ENCODE peak calls at places on chromosomes 3 and 15, in seven cellular contexts. B is GM06990, Y is GM20000, J is fibroblast of lung, A is ascending aorta, C is epithelial cell of esophagus, F is endodermal cell. I is an unnamed sample.

GRCh38 chr15:40222146-40222545 is 16.7 kb upstream of the PAK6 start:
- DNase-seq in B (no peak), Y (no peak), J (no peak), A (no peak), C (no peak), F (no peak), I (no peak)

GRCh38 chr3:126528800-126529541 is 5.0 kb downstream of the CHST13 start:
- DNase-seq in B (no peak), Y (no peak), J (no peak), A (no peak), C (peak), F (no peak), I (no peak)

GRCh38 chr3:125378762-125379161 is 3.6 kb upstream of the ZNF148 start:
- DNase-seq in B (no peak), Y (no peak), J (no peak), A (no peak), C (no peak), F (no peak), I (no peak)

GRCh38 chr15:94056314-94056713 is 175.0 kb upstream of the MCTP2 start:
- DNase-seq in B (no peak), Y (no peak), J (peak), A (no peak), C (no peak), F (no peak), I (no peak)

GRCh38 chr3:18827664-18828063 is 320.6 kb upstream of the KCNH8 start:
- DNase-seq in B (no peak), Y (no peak), J (no peak), A (no peak), C (no peak), F (no peak), I (no peak)

GRCh38 chr3:153159771-153160397 is 2.1 kb upstream of the RAP2B start:
- DNase-seq in B (no peak), Y (no peak), J (no peak), A (no peak), C (no peak), F (no peak), I (no peak)

GRCh38 chr3:155912574-155913190 is 42.2 kb downstream of the GMPS start:
- DNase-seq in B (no peak), Y (no peak), J (no peak), A (no peak), C (no peak), F (no peak), I (no peak)

GRCh38 chr3:39177708-39178332 is 14.6 kb downstream of the XIRP1 start:
- DNase-seq in B (peak), Y (peak), J (peak), A (peak), C (peak), F (peak), I (peak)

GRCh38 chr3:45367451-45367850 is 20.9 kb upstream of the LARS2 start:
- DNase-seq in B (no peak), Y (no peak), J (peak), A (no peak), C (peak), F (no peak), I (no peak)

GRCh38 chr3:129665024-129665768 is 58.7 kb upstream of the PLXND1 start:
- DNase-seq in B (no peak), Y (no peak), J (peak), A (no peak), C (peak), F (no peak), I (no peak)

GRCh38 chr3:37605754-37606153 is 255.9 kb upstream of the CTDSPL start:
- DNase-seq in B (no peak), Y (no peak), J (no peak), A (no peak), C (no peak), F (no peak), I (no peak)

GRCh38 chr15:78996876-78997275 is 52.0 kb upstream of the CTSH start:
- DNase-seq in B (no peak), Y (no peak), J (no peak), A (no peak), C (peak), F (no peak), I (no peak)

GRCh38 chr3:146896711-146897110 is 291.6 kb upstream of the PLSCR5 start:
- DNase-seq in B (no peak), Y (no peak), J (no peak), A (no peak), C (peak), F (no peak), I (no peak)

GRCh38 chr15:38187646-38188313 is 64.9 kb upstream of the SPRED1 start:
- DNase-seq in B (no peak), Y (no peak), J (no peak), A (no peak), C (no peak), F (no peak), I (no peak)

DNA sequence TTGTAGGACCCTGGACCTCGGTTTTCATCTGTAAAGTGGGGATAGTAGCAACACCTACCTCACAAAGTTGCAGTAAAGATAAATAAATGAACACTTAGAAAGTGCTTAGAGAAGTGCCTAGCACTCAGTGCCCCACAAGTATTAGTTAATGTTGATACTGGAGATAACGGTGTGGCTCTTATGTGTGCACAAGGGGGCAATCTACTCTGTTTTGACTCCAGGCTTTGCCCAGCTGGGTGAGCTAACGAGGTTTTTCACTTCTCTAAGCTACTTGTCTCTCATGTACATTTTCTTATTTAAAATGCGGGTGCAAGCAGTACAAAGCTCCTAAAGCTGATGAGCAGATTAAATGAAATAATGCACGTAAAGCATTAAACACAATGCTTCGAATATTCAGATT is 193.5 kb upstream of the ICE2 start:
- DNase-seq in B (no peak), Y (no peak), J (no peak), A (no peak), C (no peak), F (no peak), I (no peak)
- TF ChIP-seq CTCF in B (peak), Y (no peak), J (no peak), A (no peak), C (no peak), F (peak), I (no peak)

DNA sequence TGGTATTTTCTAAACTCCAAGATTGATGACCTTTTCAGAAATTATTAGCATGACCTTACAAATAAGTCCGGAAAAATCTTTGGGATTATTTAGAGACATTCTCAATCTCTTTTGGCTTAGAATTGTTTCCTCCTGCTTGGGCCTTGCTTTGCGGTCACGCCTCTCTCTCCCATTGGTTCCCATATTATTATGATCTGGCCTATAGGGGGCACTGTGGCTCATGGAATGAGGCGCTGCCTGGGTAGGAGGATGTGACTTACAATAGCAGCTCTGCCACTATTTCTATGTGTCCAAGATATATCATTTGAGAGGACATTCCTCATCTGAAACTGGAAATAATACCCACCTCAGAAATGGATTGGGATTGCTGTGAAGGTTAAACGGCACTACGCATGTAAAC is 464.9 kb downstream of the MFSD1 start:
- DNase-seq in B (no peak), Y (no peak), J (peak), A (no peak), C (peak), F (peak), I (no peak)
- TF ChIP-seq CTCF in B (peak), Y (no peak), J (no peak), A (no peak), C (peak), F (peak), I (peak)

GRCh38 chr3:163490119-163490518 is 1588.2 kb downstream of the SI start:
- DNase-seq in B (no peak), Y (peak), J (peak), A (no peak), C (peak), F (peak), I (peak)
- TF ChIP-seq CTCF in B (peak), Y (peak), J (peak), A (no peak), C (peak), F (peak), I (peak)

DNA sequence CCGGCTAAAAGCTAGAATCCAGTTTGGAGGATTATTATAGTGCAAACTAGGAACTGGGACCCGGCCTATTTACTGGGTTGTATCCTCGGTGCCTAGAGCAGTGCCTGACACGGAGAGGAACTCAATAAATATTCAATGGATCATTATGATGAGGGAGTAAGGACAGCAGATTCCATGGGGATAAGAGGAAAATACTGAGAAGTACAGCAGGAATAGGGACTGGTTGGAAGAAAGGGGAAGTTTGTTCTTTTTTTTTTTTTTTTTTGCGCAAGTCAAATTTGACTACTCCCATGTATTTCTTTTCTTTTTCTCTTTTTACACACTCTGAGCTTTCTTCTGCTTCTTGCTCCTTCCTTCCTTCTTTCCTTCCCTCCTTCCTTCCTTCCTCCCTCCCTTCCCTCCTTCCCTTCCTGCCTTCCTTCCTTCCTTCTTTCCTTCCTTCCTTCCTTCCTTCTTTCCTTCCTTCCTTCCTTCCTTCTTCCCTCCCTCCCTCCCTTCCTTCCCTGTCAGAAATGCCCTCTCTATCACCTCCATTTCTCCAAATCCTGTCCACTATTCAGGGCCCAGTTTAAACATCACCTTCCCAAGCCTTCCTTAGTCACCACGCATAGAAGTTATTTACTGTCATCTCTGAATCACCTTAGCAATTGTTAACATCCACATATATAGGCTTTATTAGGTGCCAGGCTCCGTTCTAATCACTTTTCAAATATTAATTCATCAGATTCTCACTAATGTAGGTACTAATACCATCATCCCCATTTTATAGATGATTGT is 903 bp upstream of the MAGEF1 start:
- DNase-seq in B (no peak), Y (no peak), J (no peak), A (no peak), C (peak), F (no peak), I (no peak)
- TF ChIP-seq CTCF in B (no peak), Y (no peak), J (no peak), A (no peak), C (no peak), F (no peak), I (no peak)

GRCh38 chr15:56286213-56286612 is 42.5 kb upstream of the RFX7 start:
- DNase-seq in B (no peak), Y (no peak), J (no peak), A (no peak), C (no peak), F (no peak), I (no peak)
- TF ChIP-seq CTCF in B (peak), Y (peak), J (no peak), A (no peak), C (peak), F (peak), I (no peak)

GRCh38 chr3:117477214-117477755 is 767.7 kb downstream of the TUSC7 start:
- DNase-seq in B (no peak), Y (no peak), J (no peak), A (no peak), C (no peak), F (no peak), I (no peak)
- TF ChIP-seq CTCF in B (no peak), Y (no peak), J (no peak), A (no peak), C (no peak), F (no peak), I (no peak)

GRCh38 chr3:141429371-141430035 is 57.3 kb upstream of the RASA2 start:
- DNase-seq in B (no peak), Y (no peak), J (no peak), A (no peak), C (no peak), F (peak), I (no peak)
- TF ChIP-seq CTCF in B (no peak), Y (no peak), J (no peak), A (no peak), C (no peak), F (no peak), I (no peak)

DNA sequence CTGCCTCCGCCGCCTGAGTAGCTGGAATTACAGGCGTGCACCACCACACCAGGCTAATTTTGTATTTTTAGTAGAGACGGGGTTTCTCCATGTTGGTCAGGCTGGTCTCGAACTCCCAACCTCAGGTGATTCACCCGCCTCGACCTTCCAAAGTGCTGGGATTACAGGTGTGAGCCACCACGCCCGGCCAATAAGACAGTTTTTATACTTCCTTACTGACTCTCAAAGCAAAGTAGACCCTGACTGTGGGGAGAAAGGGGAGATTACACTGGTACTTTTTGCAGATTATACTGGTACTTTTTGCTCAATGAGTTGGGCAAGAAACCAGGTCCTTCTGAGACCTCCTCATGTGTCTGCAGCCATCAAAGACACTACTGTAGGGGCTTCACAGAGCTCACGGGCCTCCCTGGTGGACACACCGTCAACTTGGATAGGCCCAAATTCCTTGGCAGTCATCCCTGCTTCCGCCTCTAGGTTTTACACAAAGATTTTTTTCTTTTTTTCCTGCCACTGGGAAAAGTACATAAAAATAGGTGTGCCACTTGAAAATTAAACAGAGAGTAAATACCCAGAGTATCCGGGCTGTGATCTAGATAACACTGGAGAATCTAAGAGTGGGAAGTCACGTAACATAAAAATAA is 143.3 kb upstream of the WNT5A start:
- DNase-seq in B (no peak), Y (no peak), J (no peak), A (no peak), C (no peak), F (no peak), I (no peak)
- TF ChIP-seq CTCF in B (no peak), Y (no peak), J (no peak), A (no peak), C (no peak), F (peak), I (no peak)

GRCh38 chr15:50837256-50837770 is 71.2 kb upstream of the AP4E1 start:
- DNase-seq in B (no peak), Y (no peak), J (no peak), A (no peak), C (no peak), F (no peak), I (no peak)

GRCh38 chr15:50840520-50840919 is 68.0 kb upstream of the AP4E1 start:
- DNase-seq in B (no peak), Y (no peak), J (no peak), A (no peak), C (no peak), F (peak), I (no peak)
- TF ChIP-seq CTCF in B (peak), Y (no peak), J (no peak), A (no peak), C (no peak), F (peak), I (no peak)